ENCODE peak calls at places on chromosomes 13 and 19, in five cellular contexts. J, C, I, Z and T are unnamed samples. For H3K36me3, the result is how much of the 10 kb centered on the place peaks cover.

GRCh38 chr19:887072-887471 is 5.9 kb downstream of the MED16 start:
- DNase-seq in J (peak), Z (peak), C (no peak), I (no peak), T (no peak)

GRCh38 chr19:38389101-38389925 is 816 bp downstream of the SPRED3 start:
- DNase-seq in Z (no peak), J (peak), I (no peak), C (peak), T (no peak)

GRCh38 chr13:109385161-109385560 is 401.2 kb downstream of the IRS2 start:
- DNase-seq in Z (no peak), J (peak), I (no peak), C (no peak), T (no peak)

GRCh38 chr19:50967924-50968708 is 1.3 kb downstream of the KLK6 start:
- DNase-seq in Z (no peak), J (no peak), I (no peak), C (no peak), T (no peak)

GRCh38 chr13:86087241-86087640 is 288.0 kb upstream of the SLITRK6 start:
- DNase-seq in Z (no peak), J (no peak), I (no peak), C (no peak), T (no peak)

GRCh38 chr19:607301-608154 is 17.8 kb downstream of the HCN2 start:
- DNase-seq in C (no peak), J (no peak), Z (no peak), I (no peak), T (no peak)

GRCh38 chr13:29496241-29496712 is 99.2 kb downstream of the SLC7A1 start:
- DNase-seq in I (peak), J (peak), C (no peak), Z (no peak), T (no peak)

GRCh38 chr13:67076378-67076777 is 153.8 kb downstream of the PCDH9 start:
- DNase-seq in I (no peak), C (no peak), J (no peak), Z (no peak), T (no peak)

GRCh38 chr19:49877879-49878743 is 609 bp downstream of the TBC1D17 start:
- DNase-seq in Z (peak), C (peak), I (peak), J (peak), T (peak)

GRCh38 chr19:49808762-49809154 is 4.3 kb downstream of the FUZ start:
- DNase-seq in J (peak), C (peak), I (peak), Z (peak), T (peak)

GRCh38 chr13:29956771-29957170 is 106.4 kb upstream of the UBL3 start:
- DNase-seq in J (no peak), Z (no peak), C (no peak), I (no peak), T (no peak)

GRCh38 chr19:49809155-49809986 is 3.7 kb downstream of the FUZ start:
- DNase-seq in I (no peak), J (no peak), C (peak), Z (peak), T (peak)

GRCh38 chr19:17889609-17890214 is 18.0 kb downstream of the SLC5A5 start:
- DNase-seq in C (peak), I (no peak), J (peak), Z (peak), T (no peak)

DNA sequence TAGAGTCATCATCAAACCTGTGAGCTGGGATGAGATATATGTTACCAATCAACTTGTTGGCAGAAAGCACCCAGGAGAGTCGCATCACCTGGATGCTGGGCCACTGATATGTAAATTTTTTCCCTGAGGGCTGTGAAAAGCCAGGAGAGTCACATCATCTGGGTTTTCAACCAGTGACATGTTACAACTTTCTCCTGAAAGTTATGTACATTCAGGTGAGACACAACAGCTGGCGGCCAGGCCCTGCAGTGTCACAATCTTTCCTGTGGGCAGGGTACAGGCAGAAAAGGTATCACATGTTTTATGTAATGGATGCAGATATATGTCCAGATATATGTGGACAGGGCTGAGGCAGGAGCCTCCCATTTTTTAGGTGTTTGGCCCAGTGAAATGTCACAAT is 13.2 kb upstream of the ZNF724 start:
- DNase-seq in Z (no peak), C (no peak), I (no peak), J (no peak), T (no peak)
- H3K36me3 ChIP-seq in Z (under half), C (half or more), I (under half), J (under half), T (under half)

GRCh38 chr13:110430391-110431338 is 123.6 kb downstream of the COL4A2 start:
- DNase-seq in Z (no peak), I (no peak), J (no peak), C (no peak), T (no peak)

GRCh38 chr13:110431425-110431824 is 124.3 kb downstream of the COL4A2 start:
- DNase-seq in I (no peak), J (no peak), C (no peak), Z (no peak), T (no peak)

GRCh38 chr13:110432522-110432921 is 125.4 kb downstream of the COL4A2 start:
- DNase-seq in C (no peak), J (no peak), I (no peak), Z (no peak), T (no peak)

GRCh38 chr13:110433014-110433413 is 125.9 kb downstream of the COL4A2 start:
- DNase-seq in J (no peak), C (no peak), Z (no peak), I (no peak), T (peak)

GRCh38 chr13:110431851-110432294 is 124.8 kb downstream of the COL4A2 start:
- DNase-seq in I (no peak), C (no peak), J (no peak), Z (no peak), T (no peak)
- H3K36me3 ChIP-seq in I (under half), C (under half), J (under half), Z (under half), T (half or more)

DNA sequence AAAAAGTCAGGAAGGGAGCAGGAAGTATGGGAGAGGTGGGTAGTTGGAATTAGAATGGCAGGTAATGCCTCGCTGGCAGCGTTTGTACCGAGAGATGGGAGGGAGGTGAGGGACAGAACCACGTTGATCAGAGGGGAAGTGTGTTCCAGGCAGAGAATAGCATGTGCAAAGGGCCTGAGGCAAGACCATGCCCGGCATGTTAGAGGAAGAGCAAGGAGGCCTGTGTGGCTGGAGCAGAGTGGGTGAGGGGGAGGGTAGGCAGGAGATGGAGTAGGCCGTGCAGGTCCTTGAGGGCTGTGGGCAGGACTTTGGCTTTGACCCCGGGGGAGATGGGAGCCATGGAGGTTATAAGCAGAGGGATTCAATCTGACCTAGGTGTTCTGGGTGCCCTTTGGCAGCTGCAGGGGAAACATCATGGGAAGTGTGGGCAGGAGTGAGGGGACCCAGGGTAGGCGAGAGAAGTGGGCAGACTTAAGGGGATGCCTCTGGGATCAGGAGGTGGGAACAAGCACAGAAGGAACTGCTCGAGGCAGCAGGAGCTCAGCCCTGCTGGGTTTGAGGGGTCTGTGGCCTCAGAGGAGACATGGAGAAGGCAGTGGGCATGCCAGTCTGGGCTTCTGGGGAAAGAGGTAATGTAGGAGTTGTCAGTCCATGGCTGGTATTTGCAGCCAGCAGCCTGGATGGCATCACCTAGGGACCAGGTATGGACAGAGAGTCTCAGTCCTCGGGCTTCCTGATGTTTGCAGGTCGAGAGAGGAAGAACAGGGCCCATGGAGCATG is 48.8 kb downstream of the CD320 start:
- DNase-seq in C (no peak), I (no peak), Z (no peak), J (no peak), T (peak)
- H3K36me3 ChIP-seq in C (under half), I (under half), Z (under half), J (under half), T (under half)

DNA sequence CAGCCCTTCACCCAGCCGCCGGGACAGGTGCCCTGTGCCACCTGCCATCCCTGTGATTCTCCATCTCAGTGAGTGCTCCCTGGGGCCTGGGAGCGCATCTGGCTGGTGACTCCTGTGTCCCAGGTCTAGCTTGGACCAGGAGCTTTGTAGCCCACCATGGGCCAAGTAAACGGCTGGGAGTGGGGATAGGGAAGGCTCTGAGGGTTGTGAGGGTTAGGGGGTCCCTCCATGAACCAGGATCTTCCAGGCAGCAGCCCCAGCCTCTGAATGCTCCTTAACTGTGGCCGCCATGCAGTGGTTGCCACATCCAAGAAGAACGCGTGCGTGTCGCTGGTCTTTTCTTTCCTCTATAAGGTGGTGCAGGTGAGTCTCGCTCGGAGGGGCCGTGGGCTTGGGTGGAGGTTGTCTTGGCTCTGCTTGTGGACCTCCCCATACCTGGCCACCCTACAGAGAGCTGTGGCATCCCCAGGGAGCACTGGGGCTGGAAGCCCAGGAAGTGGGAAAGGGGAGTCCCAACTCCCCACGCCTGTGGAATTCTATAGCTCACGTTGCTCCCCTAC is 8.4 kb downstream of the AP1M1 start:
- DNase-seq in Z (no peak), I (no peak), J (no peak), C (no peak), T (peak)
- H3K36me3 ChIP-seq in Z (under half), I (under half), J (under half), C (under half), T (under half)

GRCh38 chr19:7969560-7969949 is 26.1 kb upstream of the TIMM44 start:
- DNase-seq in C (no peak), I (no peak), Z (no peak), J (no peak), T (no peak)
- H3K36me3 ChIP-seq in C (half or more), I (under half), Z (under half), J (under half), T (under half)

DNA sequence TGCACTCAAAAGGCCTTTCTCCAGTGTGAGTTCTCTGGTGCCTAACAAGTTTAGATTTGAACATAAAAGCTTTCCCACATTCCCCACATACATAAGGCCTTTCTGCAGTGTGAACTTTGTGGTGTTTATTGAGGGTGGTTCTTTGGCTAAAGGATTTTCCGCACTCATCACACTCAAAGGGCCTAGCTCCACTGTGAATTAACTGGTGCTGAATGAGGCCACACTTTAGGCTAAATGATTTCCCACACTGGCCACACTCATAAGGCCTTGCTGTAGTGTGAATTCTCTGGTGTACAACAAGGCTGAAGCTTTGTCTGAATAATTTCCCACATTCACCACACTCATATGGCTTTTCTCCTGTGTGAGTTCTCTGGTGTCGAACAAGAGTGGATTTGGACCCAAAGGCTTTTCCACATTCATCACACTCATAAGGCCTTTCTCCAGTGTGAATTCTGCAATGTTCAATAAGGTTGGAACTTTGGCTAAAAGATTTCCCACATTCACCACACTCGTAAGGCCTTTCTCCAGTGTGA is 6.2 kb downstream of the ZNF416 start:
- DNase-seq in J (no peak), Z (no peak), C (no peak), I (no peak), T (no peak)
- H3K36me3 ChIP-seq in J (under half), Z (under half), C (half or more), I (under half), T (half or more)

DNA sequence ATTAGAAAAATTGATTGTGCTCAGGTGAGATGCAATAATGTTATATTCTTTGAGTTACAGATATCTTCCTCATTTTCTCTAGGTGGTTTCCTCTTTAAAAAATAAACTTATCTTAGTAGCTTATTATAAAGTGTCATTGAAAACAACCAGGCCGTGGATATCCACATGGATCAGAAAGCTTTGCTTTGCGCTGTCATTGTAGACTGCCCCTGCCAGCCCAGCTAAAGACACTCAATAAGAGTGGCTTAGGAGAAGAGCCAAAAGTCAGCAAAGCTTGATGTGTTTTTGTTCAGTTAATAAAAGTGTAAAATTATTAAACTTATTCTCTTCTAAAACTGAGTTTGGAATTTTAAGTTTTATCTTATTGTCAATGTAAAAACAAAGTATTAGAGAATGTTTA is 34.4 kb downstream of the TPP2 start:
- DNase-seq in C (no peak), J (no peak), Z (no peak), I (no peak), T (no peak)
- H3K36me3 ChIP-seq in C (half or more), J (under half), Z (under half), I (under half), T (under half)

GRCh38 chr13:48258430-48258829 is 25.4 kb downstream of the ITM2B start:
- DNase-seq in J (no peak), I (no peak), C (no peak), Z (no peak), T (no peak)

GRCh38 chr13:48258002-48258401 is 25.0 kb downstream of the ITM2B start:
- DNase-seq in I (no peak), Z (peak), J (no peak), C (no peak), T (no peak)

GRCh38 chr13:48255090-48255489 is 22.1 kb downstream of the ITM2B start:
- DNase-seq in Z (no peak), I (no peak), C (no peak), J (no peak), T (no peak)

GRCh38 chr13:48253849-48254248 is 20.8 kb downstream of the ITM2B start:
- DNase-seq in J (no peak), C (no peak), Z (peak), I (no peak), T (no peak)

DNA sequence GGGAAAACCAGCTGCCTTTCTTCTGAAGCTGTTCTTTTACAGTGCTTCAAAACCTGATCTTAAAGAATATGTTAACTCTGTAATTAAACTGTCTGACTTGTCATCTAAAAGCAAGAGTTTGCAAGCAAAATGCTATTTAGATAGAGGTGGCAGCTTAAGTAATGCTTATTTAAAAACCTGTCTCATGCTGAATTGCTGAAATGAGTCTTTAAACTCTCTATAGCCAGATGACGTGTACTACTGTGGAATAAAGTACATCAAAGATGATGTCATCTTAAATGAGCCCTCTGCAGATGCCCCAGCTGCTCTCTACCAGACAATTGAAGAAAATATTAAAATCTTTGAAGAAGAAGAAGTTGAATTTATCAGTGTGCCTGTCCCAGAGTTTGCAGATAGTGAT is 22.9 kb downstream of the ITM2B start:
- DNase-seq in J (no peak), C (no peak), I (no peak), Z (no peak), T (no peak)
- H3K36me3 ChIP-seq in J (half or more), C (half or more), I (under half), Z (under half), T (half or more)

GRCh38 chr13:98459721-98460370 is 117.1 kb downstream of the STK24 start:
- DNase-seq in Z (no peak), C (no peak), I (no peak), J (no peak), T (peak)

GRCh38 chr13:98460519-98460918 is 116.4 kb downstream of the STK24 start:
- DNase-seq in J (no peak), Z (no peak), I (no peak), C (no peak), T (peak)

GRCh38 chr13:98462946-98463345 is 114.0 kb downstream of the STK24 start:
- DNase-seq in Z (no peak), C (no peak), I (no peak), J (no peak), T (peak)

GRCh38 chr13:98462241-98462882 is 114.5 kb downstream of the STK24 start:
- DNase-seq in Z (no peak), C (no peak), I (no peak), J (no peak), T (peak)

GRCh38 chr13:98461525-98462240 is 115.2 kb downstream of the STK24 start:
- DNase-seq in J (no peak), Z (no peak), I (no peak), C (no peak), T (peak)
- H3K36me3 ChIP-seq in J (under half), Z (under half), I (under half), C (half or more), T (under half)